ENCODE peak calls at places on chromosome 4, in six cellular contexts. X is NCI-H774; C is M059J; V is ACHN; R is RPMI7951; D is stimulated activated CD4-positive, alpha-beta T cell treated with anti-CD3 and anti-CD28 coated beads, Interleukin-1b, Interleukin-23, amount 100 ng/mL, for 48 hours. E is an unnamed sample.

GRCh38 chr4:172554588-172554987 is 614.0 kb upstream of the GALNT7 start:
- DNase-seq in X (no peak), C (no peak), V (no peak), R (no peak), D (no peak), E (no peak)

GRCh38 chr4:154123897-154124296 is 335.0 kb upstream of the SFRP2 start:
- DNase-seq in X (no peak), C (no peak), V (no peak), R (no peak), D (no peak), E (no peak)

GRCh38 chr4:166827167-166827566 is 407.1 kb downstream of the SPOCK3 start:
- DNase-seq in X (no peak), C (no peak), V (no peak), R (no peak), D (no peak), E (no peak)

GRCh38 chr4:76238701-76239100 is 12.8 kb upstream of the FAM47E start:
- DNase-seq in X (no peak), C (no peak), V (no peak), R (no peak), D (no peak), E (no peak)

GRCh38 chr4:181821039-181822004 is 421.9 kb upstream of the TENM3 start:
- DNase-seq in X (peak; percentile 13), C (peak; percentile 69), V (no peak), R (peak; percentile 44), D (no peak), E (peak; percentile 63)

GRCh38 chr4:89110541-89110985 is 770 bp upstream of the TIGD2 start:
- DNase-seq in X (no peak), C (no peak), V (no peak), R (no peak), D (no peak), E (no peak)

GRCh38 chr4:155005395-155006087 is 202.9 kb upstream of the NPY2R start:
- DNase-seq in X (no peak), C (peak; percentile 44), V (no peak), R (peak; percentile 79), D (no peak), E (peak; percentile 34)

GRCh38 chr4:21002976-21003375 is 302.7 kb downstream of the PACRGL start:
- DNase-seq in X (no peak), C (peak; percentile 20), V (no peak), R (no peak), D (no peak), E (no peak)

GRCh38 chr4:102501635-102502382 is 650 bp downstream of the NFKB1 start:
- DNase-seq in X (peak; percentile 38), C (peak; percentile 84), V (peak; percentile 84), R (peak; percentile 80), D (peak; percentile 57), E (peak; percentile 64)

GRCh38 chr4:54657556-54658313 is at the start of gene KIT:
- DNase-seq in X (peak; percentile 86), C (no peak), V (no peak), R (peak; percentile 4), D (no peak), E (no peak)

GRCh38 chr4:83389037-83389755 is 54.5 kb upstream of the HPSE start:
- DNase-seq in X (no peak), C (no peak), V (no peak), R (no peak), D (no peak), E (no peak)

GRCh38 chr4:52051213-52051614 is at the start of gene SPATA18:
- DNase-seq in X (no peak), C (no peak), V (peak; percentile 43), R (no peak), D (no peak), E (no peak)

GRCh38 chr4:48360285-48360965 is 19.1 kb downstream of the SLAIN2 start:
- DNase-seq in X (no peak), C (peak; percentile 87), V (no peak), R (peak; percentile 68), D (no peak), E (peak; percentile 80)

GRCh38 chr4:3786196-3786869 is 20.1 kb downstream of the ADRA2C start:
- DNase-seq in X (no peak), C (peak; percentile 18), V (peak; percentile 44), R (no peak), D (no peak), E (no peak)

GRCh38 chr4:20041838-20042237 is 209.9 kb upstream of the SLIT2 start:
- DNase-seq in X (no peak), C (no peak), V (no peak), R (no peak), D (no peak), E (no peak)

GRCh38 chr4:37802068-37802666 is 24.3 kb upstream of the PGM2 start:
- DNase-seq in X (peak; percentile 90), C (peak; percentile 77), V (peak; percentile 79), R (peak; percentile 74), D (no peak), E (peak; percentile 67)

GRCh38 chr4:141486375-141486997 is 149.9 kb upstream of the IL15 start:
- DNase-seq in X (no peak), C (peak; percentile 62), V (no peak), R (no peak), D (no peak), E (no peak)

GRCh38 chr4:158824425-158825274 is 55.8 kb downstream of the FNIP2 start:
- DNase-seq in X (no peak), C (peak; percentile 55), V (no peak), R (no peak), D (no peak), E (peak; percentile 57)

GRCh38 chr4:67087897-67088296 is 457.4 kb downstream of the CENPC start:
- DNase-seq in X (no peak), C (peak; percentile 3), V (peak; percentile 50), R (no peak), D (peak; percentile 20), E (peak; percentile 2)

GRCh38 chr4:47337893-47338292 is 125.6 kb downstream of the COMMD8 start:
- DNase-seq in X (no peak), C (no peak), V (no peak), R (no peak), D (no peak), E (no peak)

GRCh38 chr4:140185725-140186124 is 31.7 kb upstream of the MAML3 start:
- DNase-seq in X (peak; percentile 4), C (no peak), V (no peak), R (no peak), D (no peak), E (no peak)

GRCh38 chr4:76954489-76954888 is 4.9 kb downstream of the SEPTIN11 start:
- DNase-seq in X (no peak), C (no peak), V (no peak), R (no peak), D (no peak), E (no peak)

GRCh38 chr4:149549911-149550310 is 265.7 kb downstream of the IQCM start:
- DNase-seq in X (no peak), C (peak; percentile 48), V (peak; percentile 6), R (peak; percentile 9), D (no peak), E (peak; percentile 0)

E was measured in kidney glomerular epithelial cell.